ENCODE peak calls at places on chromosomes 5 and 9, in ten cellular contexts. Z, X, L, U, R, C, H, W, N and Y are unnamed samples.

GRCh38 chr9:108543251-108543768 is 312.5 kb downstream of the ACTL7B start:
- DNase-seq in H (peak), X (no peak), N (no peak), R (no peak), W (no peak), U (no peak), Z (no peak), C (no peak), L (no peak), Y (peak)

GRCh38 chr5:167754501-167754941 is 536.9 kb upstream of the WWC1 start:
- DNase-seq in U (peak), R (no peak), C (no peak), Z (peak), W (no peak), X (no peak), L (no peak), H (no peak), N (no peak), Y (no peak)

GRCh38 chr9:5518937-5519319 is 8.6 kb downstream of the PDCD1LG2 start:
- DNase-seq in N (no peak), Z (no peak), C (no peak), U (no peak), X (no peak), L (no peak), H (no peak), R (no peak), W (no peak), Y (no peak)

GRCh38 chr5:137137013-137137632 is 362.0 kb downstream of the SPOCK1 start:
- DNase-seq in W (no peak), L (no peak), H (no peak), R (no peak), N (no peak), U (no peak), Z (no peak), X (no peak), C (no peak), Y (no peak)

GRCh38 chr5:34930870-34931269 is 1.5 kb downstream of the DNAJC21 start:
- DNase-seq in U (no peak), W (no peak), H (no peak), L (no peak), X (no peak), Z (no peak), C (no peak), R (no peak), N (no peak), Y (no peak)

GRCh38 chr9:133160742-133161541 is 2.8 kb downstream of the GBGT1 start:
- DNase-seq in L (peak), R (peak), W (peak), C (peak), H (peak), X (peak), Z (peak), N (no peak), U (peak), Y (peak)

GRCh38 chr9:123275381-123275780 is 7.0 kb upstream of the STRBP start:
- DNase-seq in Z (no peak), N (no peak), R (no peak), L (no peak), H (no peak), U (no peak), W (no peak), C (no peak), X (no peak), Y (no peak)

GRCh38 chr5:168204165-168204564 is 87.3 kb upstream of the WWC1 start:
- DNase-seq in W (peak), N (no peak), C (no peak), L (no peak), Z (no peak), R (no peak), H (no peak), X (no peak), U (no peak), Y (no peak)

GRCh38 chr5:139725073-139725830 is 70.4 kb upstream of the PSD2 start:
- DNase-seq in N (no peak), L (no peak), H (no peak), R (no peak), C (no peak), X (peak), Z (peak), W (no peak), U (peak), Y (peak)

GRCh38 chr9:2599896-2600295 is 21.7 kb upstream of the VLDLR start:
- DNase-seq in W (no peak), Z (no peak), L (no peak), C (no peak), X (no peak), N (no peak), H (no peak), U (no peak), R (no peak), Y (no peak)

GRCh38 chr5:149285153-149285552 is 13.5 kb downstream of the AFAP1L1 start:
- DNase-seq in N (no peak), X (no peak), L (no peak), R (no peak), U (no peak), C (no peak), W (no peak), Z (no peak), H (no peak), Y (peak)

GRCh38 chr5:60677831-60678664 is 21.9 kb downstream of the DEPDC1B start:
- DNase-seq in X (no peak), H (peak), N (no peak), C (peak), R (peak), W (no peak), L (no peak), U (peak), Z (peak), Y (peak)

GRCh38 chr5:100161868-100162267 is 373.3 kb upstream of the FAM174A start:
- DNase-seq in N (no peak), R (no peak), U (no peak), H (no peak), C (no peak), X (no peak), L (no peak), Z (no peak), W (no peak), Y (no peak)

GRCh38 chr5:4907636-4908035 is 232.5 kb upstream of the ADAMTS16 start:
- DNase-seq in N (no peak), H (no peak), C (no peak), Z (no peak), U (no peak), X (no peak), R (no peak), W (no peak), L (no peak), Y (no peak)

GRCh38 chr5:68710514-68710913 is 383.3 kb upstream of the SLC30A5 start:
- DNase-seq in L (no peak), N (no peak), H (no peak), X (no peak), U (no peak), C (no peak), R (no peak), Z (no peak), W (no peak), Y (no peak)

GRCh38 chr9:35287986-35288515 is 126.2 kb downstream of the UNC13B start:
- DNase-seq in Z (no peak), L (no peak), U (no peak), R (no peak), N (no peak), H (no peak), X (no peak), C (no peak), W (no peak), Y (peak)

GRCh38 chr9:136381311-136381710 is 7.8 kb upstream of the CARD9 start:
- DNase-seq in L (no peak), H (no peak), W (no peak), N (no peak), Z (no peak), X (no peak), C (no peak), R (no peak), U (no peak), Y (no peak)

GRCh38 chr5:142821733-142822487 is 51.7 kb downstream of the ARHGAP26 start:
- DNase-seq in U (peak), X (no peak), W (no peak), N (no peak), H (peak), R (no peak), Z (peak), C (no peak), L (no peak), Y (peak)

GRCh38 chr5:132364319-132364718 is 5.2 kb upstream of the SLC22A5 start:
- DNase-seq in N (no peak), Z (peak), H (peak), U (peak), X (no peak), L (no peak), W (no peak), R (no peak), C (no peak), Y (peak)

GRCh38 chr5:73066466-73066865 is 53.9 kb upstream of the TMEM171 start:
- DNase-seq in W (no peak), X (no peak), R (no peak), H (no peak), C (no peak), L (no peak), U (peak), Z (peak), N (no peak), Y (no peak)

GRCh38 chr5:109744261-109744660 is 54.5 kb downstream of the MAN2A1 start:
- DNase-seq in N (no peak), C (no peak), H (no peak), Z (no peak), R (no peak), L (no peak), X (no peak), U (no peak), W (no peak), Y (no peak)

GRCh38 chr9:101737705-101738565 is 512 bp downstream of the GRIN3A start:
- DNase-seq in W (peak), X (peak), L (peak), R (peak), C (no peak), N (no peak), U (no peak), Z (no peak), H (peak), Y (no peak)

GRCh38 chr9:99666571-99666970 is 155.1 kb upstream of the NR4A3 start:
- DNase-seq in L (no peak), N (no peak), R (no peak), H (no peak), C (no peak), W (no peak), X (no peak), Z (peak), U (peak), Y (peak)

GRCh38 chr5:5886812-5887486 is 464.5 kb downstream of the ICE1 start:
- DNase-seq in R (peak), U (no peak), X (peak), C (peak), W (peak), H (peak), Z (no peak), N (peak), L (peak), Y (no peak)

GRCh38 chr9:69173891-69174644 is at the start of gene TJP2:
- DNase-seq in C (peak), L (peak), R (peak), Z (peak), N (peak), H (no peak), X (peak), W (peak), U (peak), Y (peak)

GRCh38 chr9:135085830-135086546 is 1.5 kb upstream of the OLFM1 start:
- DNase-seq in U (peak), C (peak), N (no peak), W (peak), H (peak), R (peak), X (peak), L (peak), Z (peak), Y (peak)

GRCh38 chr5:148465381-148466290 is 81.9 kb downstream of the FBXO38 start:
- DNase-seq in H (no peak), X (no peak), N (no peak), Z (no peak), R (no peak), U (no peak), W (no peak), C (no peak), L (no peak), Y (no peak)

GRCh38 chr5:135190345-135191083 is 156.5 kb upstream of the PITX1 start:
- DNase-seq in C (no peak), U (no peak), R (peak), X (no peak), L (no peak), N (no peak), W (peak), H (no peak), Z (no peak), Y (no peak)

GRCh38 chr5:112978836-112979235 is 2.2 kb downstream of the DCP2 start:
- DNase-seq in W (no peak), H (no peak), Z (no peak), L (no peak), R (no peak), X (no peak), N (no peak), C (no peak), U (no peak), Y (no peak)

GRCh38 chr5:124342027-124342471 is 404.4 kb downstream of the ZNF608 start:
- DNase-seq in R (no peak), C (no peak), N (no peak), L (no peak), U (peak), Z (peak), X (no peak), H (no peak), W (no peak), Y (no peak)

GRCh38 chr9:123470991-123471770 is 115.2 kb downstream of the CRB2 start:
- DNase-seq in U (no peak), R (peak), C (no peak), N (no peak), Z (no peak), W (no peak), L (no peak), H (no peak), X (no peak), Y (no peak)

GRCh38 chr5:177303925-177304391 is 359 bp downstream of the PRELID1 start:
- DNase-seq in X (no peak), Z (no peak), R (peak), L (no peak), N (no peak), U (peak), C (no peak), W (no peak), H (no peak), Y (peak)

GRCh38 chr9:98234231-98234825 is 21.1 kb downstream of the TBC1D2 start:
- DNase-seq in Z (no peak), L (no peak), N (no peak), X (no peak), U (no peak), W (peak), R (no peak), H (no peak), C (no peak), Y (no peak)

DNA sequence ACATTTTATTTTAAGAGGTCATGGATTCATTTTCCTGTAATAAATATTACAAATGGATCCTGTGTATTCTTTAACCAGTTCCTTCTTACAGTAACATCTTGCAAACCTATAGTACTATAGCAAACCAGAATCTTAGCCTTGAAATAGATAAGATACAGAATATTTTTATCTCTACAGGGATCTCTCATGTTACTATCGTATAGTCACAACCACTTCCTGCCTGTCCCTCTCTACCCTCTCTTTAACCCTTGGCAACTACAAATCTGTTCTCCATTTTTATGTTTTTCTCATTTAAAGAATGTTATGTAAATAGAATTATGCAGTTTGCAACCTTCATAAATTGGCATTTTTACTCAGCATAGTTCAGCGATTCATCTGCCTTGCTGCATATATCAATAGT is 454.0 kb downstream of the DIRAS2 start:
- DNase-seq in X (no peak), H (no peak), R (no peak), U (no peak), Z (no peak), C (no peak), L (no peak), N (no peak), W (no peak), Y (no peak)
- TF ChIP-seq CTCF in X (no peak), H (no peak), R (no peak), U (no peak), Z (no peak), C (no peak), L (no peak), N (no peak), W (no peak), Y (no peak)

GRCh38 chr5:91383956-91384300 is 811 bp upstream of the ARRDC3 start:
- DNase-seq in W (no peak), R (peak), C (no peak), L (peak), H (no peak), Z (no peak), U (peak), N (no peak), X (peak), Y (peak)
- TF ChIP-seq CTCF in W (no peak), R (no peak), C (no peak), L (no peak), H (no peak), Z (no peak), U (no peak), N (no peak), X (no peak), Y (no peak)

GRCh38 chr9:120366646-120367019 is 213.3 kb downstream of the CDK5RAP2 start:
- DNase-seq in Z (peak), W (no peak), C (no peak), H (peak), U (peak), N (no peak), R (no peak), X (no peak), L (no peak), Y (peak)
- TF ChIP-seq CTCF in Z (peak), W (no peak), C (no peak), H (peak), U (peak), N (no peak), R (no peak), X (peak), L (peak), Y (no peak)

DNA sequence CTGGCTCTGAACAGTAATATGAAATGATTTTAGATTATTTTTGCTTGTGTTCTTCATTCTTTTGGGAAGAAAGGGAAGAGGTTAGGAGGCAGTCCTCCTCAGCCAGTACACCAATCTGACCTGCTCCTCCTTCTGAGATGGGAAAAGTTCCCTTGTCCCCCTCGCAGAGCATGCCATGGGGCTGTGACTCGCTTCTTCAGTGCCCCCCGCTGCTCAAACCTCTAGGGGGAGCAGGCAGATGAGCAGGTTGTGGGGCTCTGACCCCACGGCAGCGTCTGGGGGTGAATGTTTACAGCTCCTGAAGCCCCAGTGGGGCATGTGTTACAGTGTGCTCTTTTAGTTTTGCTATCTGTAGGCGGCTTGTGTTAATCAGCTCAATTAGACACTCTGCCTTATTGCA is 50.9 kb upstream of the KLF9 start:
- DNase-seq in C (no peak), N (no peak), X (no peak), U (no peak), R (no peak), Z (no peak), H (no peak), W (peak), L (no peak), Y (no peak)
- TF ChIP-seq CTCF in C (no peak), N (no peak), X (no peak), U (peak), R (no peak), Z (no peak), H (no peak), W (no peak), L (no peak), Y (no peak)

DNA sequence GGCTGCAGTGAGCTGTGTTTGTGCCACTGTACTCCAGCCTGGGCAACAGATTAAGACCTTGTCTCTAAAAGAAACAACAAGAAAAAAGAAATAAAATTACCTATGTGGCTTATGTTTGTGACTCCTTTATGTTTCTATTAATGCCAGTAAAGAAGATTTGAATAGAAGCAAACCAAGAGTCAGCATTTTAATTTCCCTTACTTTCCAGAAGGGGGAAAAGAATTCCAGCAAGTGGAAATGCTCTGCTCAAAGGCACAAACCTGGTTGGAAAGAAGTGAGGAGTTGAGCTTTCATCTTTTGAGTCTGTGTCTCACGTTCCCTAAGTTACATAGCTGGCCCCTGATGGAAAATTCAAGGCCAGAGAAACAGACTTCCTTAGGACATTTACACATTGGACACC is 23.6 kb upstream of the ELL2 start:
- DNase-seq in N (no peak), W (no peak), H (no peak), X (no peak), Z (no peak), R (no peak), U (no peak), C (no peak), L (no peak), Y (no peak)
- TF ChIP-seq CTCF in N (no peak), W (no peak), H (no peak), X (no peak), Z (no peak), R (no peak), U (no peak), C (no peak), L (no peak), Y (no peak)